ENCODE peak calls at places on chromosomes 5 and 9, in six cellular contexts. Y is stomach, M is transverse colon, U is SK-N-SH, G is sigmoid colon, A is ovary. W is an unnamed sample.
A peak's percentile ranks its signal among the peaks of the same experiment; 100 is the strongest.

GRCh38 chr5:53430618-53431252 is 49.7 kb upstream of the FST start:
- DNase-seq in U (no peak), G (no peak), M (no peak), Y (no peak), A (no peak), W (no peak)

GRCh38 chr5:134603059-134603458 is 29.6 kb downstream of the SAR1B start:
- DNase-seq in Y (no peak), M (no peak), U (no peak), A (no peak), G (no peak), W (no peak)

GRCh38 chr5:61732376-61732775 is 400.3 kb downstream of the ZSWIM6 start:
- DNase-seq in G (no peak), Y (no peak), U (no peak), M (no peak), A (peak; percentile 67), W (no peak)

GRCh38 chr9:86135374-86135773 is 36.0 kb upstream of the GOLM1 start:
- DNase-seq in G (no peak), M (no peak), A (no peak), U (no peak), Y (no peak), W (no peak)

GRCh38 chr5:115831163-115831768 is 10.1 kb downstream of the ATG12 start:
- DNase-seq in A (no peak), U (peak; percentile 46), M (peak; percentile 15), Y (no peak), G (no peak), W (no peak)

GRCh38 chr9:127822108-127822507 is 19.4 kb downstream of the FPGS start:
- DNase-seq in U (no peak), A (no peak), Y (no peak), G (no peak), M (no peak), W (no peak)

GRCh38 chr5:165227515-165227914 is 1722.1 kb downstream of the MAT2B start:
- DNase-seq in G (no peak), M (no peak), U (no peak), Y (peak; percentile 26), A (no peak), W (no peak)

GRCh38 chr5:16577677-16578076 is 39.1 kb downstream of the RETREG1 start:
- DNase-seq in G (no peak), A (no peak), M (no peak), Y (no peak), U (no peak), W (no peak)

GRCh38 chr5:6125781-6126180 is 252.6 kb downstream of the MED10 start:
- DNase-seq in M (no peak), G (no peak), Y (no peak), A (no peak), U (no peak), W (no peak)

GRCh38 chr5:199821-200645 is 8.7 kb downstream of the LRRC14B start:
- DNase-seq in G (no peak), A (no peak), M (no peak), U (no peak), Y (no peak), W (no peak)

GRCh38 chr9:15423328-15423985 is 781 bp downstream of the SNAPC3 start:
- DNase-seq in U (peak; percentile 52), M (no peak), G (no peak), Y (no peak), A (no peak), W (no peak)

GRCh38 chr5:69295088-69295754 is 37.4 kb downstream of the CCDC125 start:
- DNase-seq in G (no peak), U (peak; percentile 25), M (no peak), A (no peak), Y (no peak), W (no peak)

GRCh38 chr5:73451218-73452130 is 2.9 kb upstream of the FOXD1 start:
- DNase-seq in M (peak; percentile 71), U (peak; percentile 83), Y (peak; percentile 69), G (no peak), A (peak; percentile 61), W (peak; percentile 72)

GRCh38 chr9:132242621-132243155 is 80.8 kb downstream of the NTNG2 start:
- DNase-seq in A (no peak), U (no peak), M (no peak), Y (no peak), G (no peak), W (no peak)

GRCh38 chr5:163760498-163760897 is 255.1 kb downstream of the MAT2B start:
- DNase-seq in M (no peak), A (no peak), G (no peak), Y (no peak), U (no peak), W (no peak)

GRCh38 chr5:133467712-133468463 is 144.5 kb downstream of the FSTL4 start:
- DNase-seq in A (no peak), Y (peak; percentile 19), U (no peak), M (no peak), G (no peak), W (no peak)

GRCh38 chr5:136205061-136205702 is 12.2 kb upstream of the SMIM32 start:
- DNase-seq in U (no peak), G (no peak), A (no peak), Y (no peak), M (no peak), W (no peak)

GRCh38 chr9:126406075-126406675 is 79.5 kb downstream of the MVB12B start:
- DNase-seq in G (no peak), M (no peak), A (no peak), U (no peak), Y (no peak), W (no peak)

GRCh38 chr5:164053123-164053522 is 547.7 kb downstream of the MAT2B start:
- DNase-seq in U (peak; percentile 2), M (no peak), A (no peak), G (no peak), Y (no peak), W (no peak)

GRCh38 chr5:139709587-139710369 is 61.6 kb downstream of the CXXC5 start:
- DNase-seq in Y (no peak), U (peak; percentile 77), A (peak; percentile 52), G (no peak), M (peak; percentile 34), W (no peak)

GRCh38 chr9:17578911-17579793 is at the start of gene SH3GL2:
- DNase-seq in U (peak; percentile 70), A (peak; percentile 43), Y (peak; percentile 82), M (peak; percentile 53), G (no peak), W (no peak)

GRCh38 chr5:143592648-143593047 is 189.2 kb upstream of the NR3C1 start:
- DNase-seq in Y (no peak), G (no peak), U (no peak), A (no peak), M (no peak), W (no peak)

GRCh38 chr5:146825033-146825432 is 53.5 kb downstream of the PPP2R2B start:
- DNase-seq in M (no peak), Y (no peak), A (no peak), U (no peak), G (no peak), W (no peak)

GRCh38 chr5:150655221-150655620 is 5.8 kb upstream of the MYOZ3 start:
- DNase-seq in U (no peak), G (no peak), M (no peak), Y (no peak), A (no peak), W (no peak)
- TF ChIP-seq EP300 in U (no peak), G (no peak), M (no peak), Y (no peak), A (no peak), W (no peak)

GRCh38 chr5:160312960-160313734 is 783 bp upstream of the CCNJL start:
- DNase-seq in A (no peak), Y (no peak), U (peak; percentile 48), M (no peak), G (no peak), W (no peak)
- H3K4me3 ChIP-seq in A (peak overlapping the region; percentile 50), Y (peak overlapping the region; percentile 56), U (peak overlapping the region; percentile 91), M (peak overlapping the region; percentile 57), G (peak overlapping the region; percentile 49), W (peak overlapping the region; percentile 69)

GRCh38 chr9:38043931-38044623 is 24.9 kb downstream of the SHB start:
- DNase-seq in M (no peak), A (no peak), U (no peak), Y (peak; percentile 71), G (no peak), W (no peak)

GRCh38 chr9:38048319-38048969 is 20.6 kb downstream of the SHB start:
- DNase-seq in U (no peak), M (no peak), Y (no peak), G (no peak), A (no peak), W (no peak)

GRCh38 chr9:38044706-38045105 is 24.3 kb downstream of the SHB start:
- DNase-seq in Y (no peak), M (no peak), U (no peak), G (no peak), A (no peak), W (no peak)

GRCh38 chr9:38046669-38047300 is 22.2 kb downstream of the SHB start:
- DNase-seq in U (no peak), M (peak; percentile 36), A (no peak), G (no peak), Y (peak; percentile 57), W (no peak)

GRCh38 chr9:38047301-38048251 is 21.5 kb downstream of the SHB start:
- DNase-seq in G (peak; percentile 80), A (no peak), U (no peak), M (peak; percentile 76), Y (peak; percentile 75), W (no peak)
- TF ChIP-seq EP300 in G (no peak), A (no peak), U (no peak), M (peak; percentile 5), Y (no peak), W (no peak)

DNA sequence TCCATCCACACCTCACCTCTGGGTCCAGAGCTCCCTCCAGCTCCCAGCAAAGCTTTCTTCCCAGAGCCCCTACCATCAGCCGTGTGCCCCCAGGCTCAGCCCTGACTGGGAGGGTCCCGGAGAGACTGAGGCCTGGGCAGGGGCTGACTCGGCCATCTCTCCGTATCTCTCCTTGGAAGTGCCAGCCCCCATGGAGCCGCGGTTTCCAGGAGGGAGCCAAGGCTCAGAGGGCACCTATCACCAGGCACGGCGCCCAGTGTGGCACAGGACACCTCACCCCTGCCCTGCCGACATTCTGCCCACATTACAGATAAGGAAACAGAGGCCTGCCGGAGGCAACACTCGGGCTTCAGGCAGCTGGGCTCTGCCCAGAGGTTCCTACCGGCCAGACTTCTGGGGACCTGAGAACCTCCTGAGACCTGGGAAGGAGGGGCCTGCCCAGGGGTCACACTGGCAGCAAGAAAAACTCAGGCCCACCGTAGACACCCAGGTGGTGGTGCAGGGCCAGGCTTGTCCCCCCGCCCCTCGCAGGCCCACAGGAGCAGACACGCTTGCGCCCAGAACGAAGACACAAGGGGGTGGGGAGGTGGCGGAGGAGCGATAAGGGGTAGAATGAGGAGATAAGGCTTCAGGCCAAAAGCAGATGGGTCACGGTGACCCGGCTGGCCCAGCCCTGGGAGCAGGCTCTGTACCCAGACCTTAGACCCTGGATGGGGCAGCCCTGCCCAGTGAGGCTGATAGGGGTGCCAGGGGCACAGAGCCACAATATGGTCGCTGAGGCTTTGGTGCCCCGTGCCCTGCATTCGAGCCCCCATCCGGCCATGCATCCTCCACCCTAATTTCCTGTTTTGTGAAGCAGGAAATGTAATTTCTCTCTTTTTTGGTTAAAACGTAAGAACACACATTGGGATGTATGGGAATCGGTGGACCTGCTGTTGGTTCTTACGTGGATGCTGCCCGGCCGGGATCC is 11.8 kb downstream of the NR5A1 start:
- DNase-seq in A (peak; percentile 70), G (no peak), Y (no peak), M (no peak), U (no peak), W (no peak)
- H3K4me3 ChIP-seq in A (no peak overlapping the region), G (no peak overlapping the region), Y (no peak overlapping the region), M (no peak overlapping the region), U (no peak overlapping the region), W (no peak overlapping the region)

W was measured in suprapubic skin.